ENCODE peak calls at places on chromosomes 13 and 19, in eight cellular contexts. Y is GM19239, S is NCI-H1417, R is nucleus accumbens, H is breast epithelium, I is fibroblast of the conjunctiva, M is NCI-H446 treated with DMSO at 0.1 percent for 48 hours, B is T1000. A is an unnamed sample.

GRCh38 chr13:91355099-91355825 is 7.8 kb downstream of the MIR17HG start:
- DNase-seq in Y (no peak), S (no peak), R (no peak), H (no peak), I (no peak), M (no peak), B (no peak), A (no peak)

GRCh38 chr19:28239270-28239669 is 973.7 kb downstream of the UQCRFS1 start:
- DNase-seq in Y (no peak), S (peak), R (no peak), H (no peak), I (no peak), M (no peak), B (no peak), A (no peak)

GRCh38 chr13:34756572-34756971 is 185.5 kb upstream of the NBEA start:
- DNase-seq in Y (no peak), S (no peak), R (no peak), H (no peak), I (no peak), M (no peak), B (no peak), A (no peak)

GRCh38 chr19:21765151-21765550 is 2.2 kb downstream of the ZNF100 start:
- DNase-seq in Y (no peak), S (no peak), R (no peak), H (no peak), I (no peak), M (no peak), B (no peak), A (no peak)

GRCh38 chr13:77751513-77752456 is 54.3 kb downstream of the SLAIN1 start:
- DNase-seq in Y (no peak), S (peak), R (no peak), H (no peak), I (peak), M (no peak), B (no peak), A (no peak)

GRCh38 chr13:80309926-80310325 is 31.0 kb downstream of the SPRY2 start:
- DNase-seq in Y (no peak), S (no peak), R (no peak), H (no peak), I (no peak), M (no peak), B (no peak), A (no peak)

GRCh38 chr13:21389124-21389523 is 70.0 kb downstream of the ZDHHC20 start:
- DNase-seq in Y (no peak), S (no peak), R (no peak), H (no peak), I (no peak), M (no peak), B (no peak), A (no peak)

GRCh38 chr13:101916758-101917474 is 464.4 kb downstream of the ITGBL1 start:
- DNase-seq in Y (no peak), S (peak), R (no peak), H (no peak), I (no peak), M (no peak), B (no peak), A (no peak)

GRCh38 chr13:101515504-101515903 is 63.0 kb downstream of the ITGBL1 start:
- DNase-seq in Y (no peak), S (no peak), R (no peak), H (no peak), I (no peak), M (no peak), B (no peak), A (no peak)

GRCh38 chr13:109348514-109349340 is 437.7 kb downstream of the IRS2 start:
- DNase-seq in Y (no peak), S (no peak), R (no peak), H (no peak), I (no peak), M (no peak), B (no peak), A (no peak)

GRCh38 chr13:26983533-26984315 is 187.9 kb downstream of the USP12 start:
- DNase-seq in Y (no peak), S (no peak), R (no peak), H (no peak), I (no peak), M (no peak), B (no peak), A (no peak)

GRCh38 chr19:16197188-16197621 is 506 bp upstream of the AP1M1 start:
- DNase-seq in Y (no peak), S (no peak), R (no peak), H (no peak), I (peak), M (no peak), B (peak), A (no peak)

GRCh38 chr19:41696402-41697197 is 8.5 kb upstream of the CEACAM7 start:
- DNase-seq in Y (no peak), S (no peak), R (no peak), H (no peak), I (no peak), M (no peak), B (no peak), A (no peak)

GRCh38 chr19:12825259-12826131 is 8.9 kb downstream of the RTBDN start:
- DNase-seq in Y (no peak), S (no peak), R (no peak), H (no peak), I (no peak), M (no peak), B (no peak), A (no peak)

GRCh38 chr19:30669329-30670010 is 297.3 kb downstream of the ZNF536 start:
- DNase-seq in Y (peak), S (no peak), R (peak), H (peak), I (no peak), M (no peak), B (peak), A (no peak)

GRCh38 chr19:38728752-38729541 is 15.3 kb downstream of the CAPN12 start:
- DNase-seq in Y (no peak), S (no peak), R (no peak), H (no peak), I (no peak), M (no peak), B (no peak), A (no peak)

GRCh38 chr19:48777720-48778119 is 22.4 kb downstream of the FGF21 start:
- DNase-seq in Y (no peak), S (no peak), R (no peak), H (no peak), I (no peak), M (no peak), B (no peak), A (no peak)

GRCh38 chr19:55519461-55520311 is 17.2 kb downstream of the SBK2 start:
- DNase-seq in Y (no peak), S (no peak), R (no peak), H (no peak), I (peak), M (no peak), B (no peak), A (no peak)

GRCh38 chr13:105991622-105992254 is 543.7 kb downstream of the EFNB2 start:
- DNase-seq in Y (no peak), S (no peak), R (no peak), H (no peak), I (peak), M (peak), B (no peak), A (no peak)

GRCh38 chr19:681029-681626 is 4.9 kb downstream of the FSTL3 start:
- DNase-seq in Y (no peak), S (peak), R (no peak), H (peak), I (no peak), M (no peak), B (no peak), A (no peak)

A was measured in C1 segment of cervical spinal cord.